ENCODE peak calls at places on chromosomes 13 and 19, in eight cellular contexts. One of them, this sample, is unnamed.
A peak's percentile ranks its signal among the peaks of the same experiment; 100 is the strongest.

GRCh38 chr13:41939403-41939802 is 21.5 kb downstream of the VWA8 start:
- DNase-seq in left kidney: no peak
- DNase-seq in non-pigmented ciliary epithelial cell: no peak
- DNase-seq in heart right ventricle: no peak
- DNase-seq in uterus: no peak
- DNase-seq in NCI-H187: no peak
- DNase-seq in NCI-H1105 treated with DMSO at 0.1 percent for 48 hours: no peak
- DNase-seq in T-helper 2 cell: no peak
- DNase-seq in this sample: no peak

GRCh38 chr13:72726721-72727416 is 560 bp downstream of the MZT1 start:
- DNase-seq in NCI-H1105 treated with DMSO at 0.1 percent for 48 hours: peak; percentile 8
- DNase-seq in heart right ventricle: peak; percentile 21
- DNase-seq in left kidney: peak; percentile 72
- DNase-seq in non-pigmented ciliary epithelial cell: no peak
- DNase-seq in T-helper 2 cell: peak; percentile 40
- DNase-seq in uterus: no peak
- DNase-seq in NCI-H187: peak; percentile 20
- DNase-seq in this sample: no peak

GRCh38 chr19:49555600-49556411 is 24.6 kb downstream of the NOSIP start:
- DNase-seq in T-helper 2 cell: peak; percentile 82
- DNase-seq in non-pigmented ciliary epithelial cell: no peak
- DNase-seq in NCI-H1105 treated with DMSO at 0.1 percent for 48 hours: no peak
- DNase-seq in heart right ventricle: no peak
- DNase-seq in uterus: peak; percentile 77
- DNase-seq in left kidney: peak; percentile 91
- DNase-seq in NCI-H187: peak; percentile 92
- DNase-seq in this sample: no peak

GRCh38 chr13:76596216-76596615 is 290.0 kb downstream of the KCTD12 start:
- DNase-seq in non-pigmented ciliary epithelial cell: no peak
- DNase-seq in NCI-H1105 treated with DMSO at 0.1 percent for 48 hours: no peak
- DNase-seq in heart right ventricle: no peak
- DNase-seq in T-helper 2 cell: no peak
- DNase-seq in left kidney: no peak
- DNase-seq in NCI-H187: no peak
- DNase-seq in uterus: no peak
- DNase-seq in this sample: no peak

GRCh38 chr13:48233886-48234488 is 981 bp downstream of the ITM2B start:
- DNase-seq in NCI-H187: no peak
- DNase-seq in NCI-H1105 treated with DMSO at 0.1 percent for 48 hours: no peak
- DNase-seq in uterus: no peak
- DNase-seq in left kidney: no peak
- DNase-seq in heart right ventricle: no peak
- DNase-seq in non-pigmented ciliary epithelial cell: no peak
- DNase-seq in T-helper 2 cell: no peak
- DNase-seq in this sample: no peak

GRCh38 chr13:112958127-112958989 is 10.7 kb upstream of the MCF2L start:
- DNase-seq in T-helper 2 cell: no peak
- DNase-seq in heart right ventricle: no peak
- DNase-seq in uterus: no peak
- DNase-seq in left kidney: no peak
- DNase-seq in NCI-H187: no peak
- DNase-seq in non-pigmented ciliary epithelial cell: no peak
- DNase-seq in NCI-H1105 treated with DMSO at 0.1 percent for 48 hours: no peak
- DNase-seq in this sample: no peak

GRCh38 chr13:27663947-27664346 is 42.3 kb downstream of the POLR1D start:
- DNase-seq in heart right ventricle: no peak
- DNase-seq in NCI-H187: no peak
- DNase-seq in NCI-H1105 treated with DMSO at 0.1 percent for 48 hours: no peak
- DNase-seq in uterus: no peak
- DNase-seq in non-pigmented ciliary epithelial cell: no peak
- DNase-seq in left kidney: no peak
- DNase-seq in T-helper 2 cell: no peak
- DNase-seq in this sample: no peak

GRCh38 chr13:40389081-40389641 is 277.3 kb downstream of the FOXO1 start:
- DNase-seq in non-pigmented ciliary epithelial cell: no peak
- DNase-seq in NCI-H1105 treated with DMSO at 0.1 percent for 48 hours: no peak
- DNase-seq in heart right ventricle: no peak
- DNase-seq in left kidney: no peak
- DNase-seq in T-helper 2 cell: no peak
- DNase-seq in NCI-H187: no peak
- DNase-seq in uterus: no peak
- DNase-seq in this sample: no peak

GRCh38 chr19:51571599-51571998 is 516 bp downstream of the ZNF175 start:
- DNase-seq in NCI-H1105 treated with DMSO at 0.1 percent for 48 hours: no peak
- DNase-seq in uterus: no peak
- DNase-seq in T-helper 2 cell: no peak
- DNase-seq in heart right ventricle: no peak
- DNase-seq in left kidney: peak; percentile 17
- DNase-seq in NCI-H187: no peak
- DNase-seq in non-pigmented ciliary epithelial cell: no peak
- DNase-seq in this sample: no peak

GRCh38 chr13:46211521-46212351 is at the start of gene LRRC63:
- DNase-seq in uterus: peak; percentile 50
- DNase-seq in left kidney: peak; percentile 92
- DNase-seq in T-helper 2 cell: peak; percentile 77
- DNase-seq in heart right ventricle: peak; percentile 71
- DNase-seq in non-pigmented ciliary epithelial cell: no peak
- DNase-seq in NCI-H187: peak; percentile 48
- DNase-seq in NCI-H1105 treated with DMSO at 0.1 percent for 48 hours: peak; percentile 66
- DNase-seq in this sample: no peak

GRCh38 chr19:6519289-6519688 is 11.5 kb upstream of the TNFSF9 start:
- DNase-seq in uterus: no peak
- DNase-seq in heart right ventricle: no peak
- DNase-seq in non-pigmented ciliary epithelial cell: no peak
- DNase-seq in NCI-H1105 treated with DMSO at 0.1 percent for 48 hours: no peak
- DNase-seq in left kidney: no peak
- DNase-seq in T-helper 2 cell: no peak
- DNase-seq in NCI-H187: no peak
- DNase-seq in this sample: peak; percentile 48